ENCODE peak calls at places on chromosome 10, in four cellular contexts. One of them, this sample, is unnamed.
A peak's percentile ranks its signal among the peaks of the same experiment; 100 is the strongest.

GRCh38 chr10:68578945-68579344 is 18.8 kb downstream of the TET1 start:
- DNase-seq in NCI-H1105 treated with DMSO at 0.1 percent for 48 hours: no peak
- DNase-seq in AG04450: no peak
- DNase-seq in ovary: no peak
- DNase-seq in this sample: no peak

GRCh38 chr10:15661574-15661973 is 58.1 kb downstream of the ITGA8 start:
- DNase-seq in NCI-H1105 treated with DMSO at 0.1 percent for 48 hours: no peak
- DNase-seq in AG04450: no peak
- DNase-seq in ovary: no peak
- DNase-seq in this sample: no peak

GRCh38 chr10:123587110-123587509 is 79.0 kb upstream of the GPR26 start:
- DNase-seq in NCI-H1105 treated with DMSO at 0.1 percent for 48 hours: no peak
- DNase-seq in AG04450: no peak
- DNase-seq in ovary: no peak
- DNase-seq in this sample: no peak

GRCh38 chr10:9096288-9096687 is 1041.8 kb downstream of the GATA3 start:
- DNase-seq in NCI-H1105 treated with DMSO at 0.1 percent for 48 hours: no peak
- DNase-seq in AG04450: no peak
- DNase-seq in ovary: no peak
- DNase-seq in this sample: no peak

GRCh38 chr10:102065561-102066420 is 642 bp downstream of the HPS6 start:
- DNase-seq in NCI-H1105 treated with DMSO at 0.1 percent for 48 hours: no peak
- DNase-seq in AG04450: no peak
- DNase-seq in ovary: peak; percentile 23
- DNase-seq in this sample: no peak

GRCh38 chr10:14742815-14743214 is 31.9 kb downstream of the FAM107B start:
- DNase-seq in NCI-H1105 treated with DMSO at 0.1 percent for 48 hours: no peak
- DNase-seq in AG04450: no peak
- DNase-seq in ovary: no peak
- DNase-seq in this sample: no peak

GRCh38 chr10:2122431-2123124 is 385.3 kb upstream of the ADARB2 start:
- DNase-seq in NCI-H1105 treated with DMSO at 0.1 percent for 48 hours: no peak
- DNase-seq in AG04450: no peak
- DNase-seq in ovary: no peak
- DNase-seq in this sample: no peak

GRCh38 chr10:67837519-67838314 is at the start of gene DNAJC12:
- DNase-seq in NCI-H1105 treated with DMSO at 0.1 percent for 48 hours: peak; percentile 37
- DNase-seq in AG04450: peak; percentile 30
- DNase-seq in ovary: no peak
- DNase-seq in this sample: peak; percentile 18

GRCh38 chr10:32189400-32190084 is 133.3 kb upstream of the KIF5B start:
- DNase-seq in NCI-H1105 treated with DMSO at 0.1 percent for 48 hours: no peak
- DNase-seq in AG04450: no peak
- DNase-seq in ovary: no peak
- DNase-seq in this sample: no peak

GRCh38 chr10:114332808-114333207 is 71.5 kb downstream of the AFAP1L2 start:
- DNase-seq in NCI-H1105 treated with DMSO at 0.1 percent for 48 hours: no peak
- DNase-seq in AG04450: no peak
- DNase-seq in ovary: no peak
- DNase-seq in this sample: no peak

GRCh38 chr10:129021597-129022304 is 445.3 kb upstream of the MGMT start:
- DNase-seq in NCI-H1105 treated with DMSO at 0.1 percent for 48 hours: no peak
- DNase-seq in AG04450: no peak
- DNase-seq in ovary: no peak
- DNase-seq in this sample: no peak

GRCh38 chr10:43114743-43115611 is 23.3 kb upstream of the CSGALNACT2 start:
- DNase-seq in NCI-H1105 treated with DMSO at 0.1 percent for 48 hours: no peak
- DNase-seq in AG04450: no peak
- DNase-seq in ovary: no peak
- DNase-seq in this sample: no peak

GRCh38 chr10:517236-517635 is 172.2 kb downstream of the DIP2C start:
- DNase-seq in NCI-H1105 treated with DMSO at 0.1 percent for 48 hours: no peak
- DNase-seq in AG04450: no peak
- DNase-seq in ovary: no peak
- DNase-seq in this sample: no peak

This sample was measured in NCI-H1417 treated with DMSO at 0.1 percent for 48 hours.